ENCODE peak calls at places on chromosomes 13 and 19, in eight cellular contexts. F is tibial nerve, Q is ovary, G is A549, U is stomach, R is transverse colon, J is SK-N-SH, K is HepG2. L is an unnamed sample.

GRCh38 chr13:23469901-23470525 is 36.5 kb upstream of the SACS start:
- DNase-seq in F (no peak), Q (no peak), G (peak; percentile 6), U (no peak), R (no peak), J (no peak), K (no peak), L (no peak)

GRCh38 chr13:94860981-94861407 is 148.6 kb upstream of the SOX21 start:
- DNase-seq in F (peak; percentile 22), Q (no peak), G (no peak), U (no peak), R (no peak), J (no peak), K (no peak), L (no peak)

GRCh38 chr13:95243207-95243606 is 58.0 kb downstream of the ABCC4 start:
- DNase-seq in F (no peak), Q (no peak), G (no peak), U (no peak), R (no peak), J (no peak), K (no peak), L (no peak)

GRCh38 chr13:39296193-39296592 is 257.9 kb downstream of the NHLRC3 start:
- DNase-seq in F (no peak), Q (no peak), G (no peak), U (no peak), R (no peak), J (no peak), K (no peak), L (no peak)

GRCh38 chr13:112679932-112680677 is 9.7 kb upstream of the ATP11A start:
- DNase-seq in F (no peak), Q (no peak), G (no peak), U (peak; percentile 24), R (no peak), J (no peak), K (no peak), L (no peak)

GRCh38 chr19:35959040-35959967 is 23.1 kb downstream of the LRFN3 start:
- DNase-seq in F (no peak), Q (no peak), G (no peak), U (peak; percentile 60), R (peak; percentile 56), J (peak; percentile 63), K (no peak), L (no peak)

GRCh38 chr19:33403221-33403972 is 29.9 kb downstream of the CEBPG start:
- DNase-seq in F (no peak), Q (no peak), G (no peak), U (peak; percentile 59), R (peak; percentile 45), J (peak; percentile 29), K (peak; percentile 98), L (peak; percentile 56)

GRCh38 chr19:1856345-1856697 is 7.1 kb downstream of the KLF16 start:
- DNase-seq in F (no peak), Q (no peak), G (no peak), U (no peak), R (no peak), J (no peak), K (no peak), L (no peak)

GRCh38 chr13:25085125-25085742 is 10.7 kb upstream of the PABPC3 start:
- DNase-seq in F (peak; percentile 54), Q (no peak), G (peak; percentile 44), U (peak; percentile 29), R (peak; percentile 9), J (peak; percentile 51), K (peak; percentile 23), L (no peak)

GRCh38 chr19:35029737-35030256 is 473 bp upstream of the SCN1B start:
- DNase-seq in F (no peak), Q (no peak), G (peak; percentile 63), U (no peak), R (no peak), J (peak; percentile 63), K (no peak), L (no peak)

GRCh38 chr19:18423258-18424020 is 4.2 kb downstream of the SSBP4 start:
- DNase-seq in F (no peak), Q (no peak), G (no peak), U (no peak), R (no peak), J (no peak), K (no peak), L (no peak)

GRCh38 chr13:41034862-41035261 is 15.7 kb upstream of the ELF1 start:
- DNase-seq in F (no peak), Q (no peak), G (no peak), U (no peak), R (no peak), J (no peak), K (no peak), L (no peak)

GRCh38 chr13:110062777-110063442 is 244.0 kb downstream of the COL4A1 start:
- DNase-seq in F (no peak), Q (no peak), G (no peak), U (no peak), R (no peak), J (no peak), K (no peak), L (no peak)

GRCh38 chr19:38068851-38069250 is 155.2 kb downstream of the DPF1 start:
- DNase-seq in F (no peak), Q (no peak), G (no peak), U (no peak), R (no peak), J (no peak), K (no peak), L (no peak)

GRCh38 chr19:12034196-12034595 is 1.3 kb downstream of the ZNF433 start:
- DNase-seq in F (no peak), Q (no peak), G (no peak), U (no peak), R (no peak), J (no peak), K (no peak), L (no peak)

GRCh38 chr13:23695711-23696512 is 125.7 kb downstream of the TNFRSF19 start:
- DNase-seq in F (no peak), Q (no peak), G (no peak), U (no peak), R (no peak), J (no peak), K (no peak), L (no peak)

GRCh38 chr19:38993271-38993670 is 17.7 kb upstream of the FBXO17 start:
- DNase-seq in F (no peak), Q (no peak), G (peak; percentile 68), U (no peak), R (no peak), J (no peak), K (no peak), L (no peak)

GRCh38 chr19:22327321-22327720 is 41.1 kb downstream of the ZNF729 start:
- DNase-seq in F (no peak), Q (no peak), G (no peak), U (no peak), R (no peak), J (no peak), K (no peak), L (no peak)
- H3K4me3 ChIP-seq in F (no peak overlapping the region), Q (no peak overlapping the region), G (no peak overlapping the region), U (no peak overlapping the region), R (no peak overlapping the region), J (no peak overlapping the region), K (no peak overlapping the region), L (no peak overlapping the region)

DNA sequence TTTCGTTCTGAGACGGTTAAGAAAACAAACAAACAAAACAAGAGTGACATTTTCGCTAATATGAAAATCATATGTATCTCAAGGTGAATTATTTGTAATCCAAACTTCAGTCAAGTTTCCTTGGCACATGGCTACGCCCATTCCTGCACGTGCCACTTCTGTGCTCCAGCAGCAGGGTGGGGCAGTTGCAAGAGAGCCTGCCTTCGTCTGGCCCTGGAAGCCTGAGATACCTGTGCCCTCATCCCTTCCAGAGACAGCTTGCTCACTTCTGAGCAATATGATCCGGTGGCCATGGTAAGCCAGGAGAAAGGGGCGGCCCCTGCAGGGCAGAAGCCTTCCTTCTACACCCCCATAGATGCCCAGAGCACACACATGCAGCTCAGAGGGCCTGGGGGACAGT is 22.1 kb downstream of the DPP9 start:
- DNase-seq in F (no peak), Q (no peak), G (no peak), U (no peak), R (no peak), J (no peak), K (no peak), L (no peak)
- TF ChIP-seq EP300 in F (no peak), Q (no peak), G (no peak), U (no peak), R (no peak), J (no peak), K (no peak), L (no peak)

GRCh38 chr13:98143601-98144500 is 957 bp downstream of the FARP1 start:
- DNase-seq in F (no peak), Q (peak; percentile 23), G (no peak), U (no peak), R (peak; percentile 23), J (peak; percentile 75), K (no peak), L (no peak)

GRCh38 chr13:98141938-98142426 is 912 bp upstream of the FARP1 start:
- DNase-seq in F (no peak), Q (peak; percentile 24), G (no peak), U (peak; percentile 27), R (peak; percentile 38), J (peak; percentile 17), K (no peak), L (no peak)

GRCh38 chr13:98143157-98143553 is 261 bp downstream of the FARP1 start:
- DNase-seq in F (no peak), Q (no peak), G (no peak), U (no peak), R (no peak), J (peak; percentile 90), K (no peak), L (no peak)

GRCh38 chr13:98142427-98143156 is at the start of gene FARP1:
- DNase-seq in F (peak; percentile 41), Q (peak; percentile 74), G (peak; percentile 54), U (peak; percentile 88), R (peak; percentile 84), J (peak; percentile 95), K (peak; percentile 62), L (peak; percentile 74)

DNA sequence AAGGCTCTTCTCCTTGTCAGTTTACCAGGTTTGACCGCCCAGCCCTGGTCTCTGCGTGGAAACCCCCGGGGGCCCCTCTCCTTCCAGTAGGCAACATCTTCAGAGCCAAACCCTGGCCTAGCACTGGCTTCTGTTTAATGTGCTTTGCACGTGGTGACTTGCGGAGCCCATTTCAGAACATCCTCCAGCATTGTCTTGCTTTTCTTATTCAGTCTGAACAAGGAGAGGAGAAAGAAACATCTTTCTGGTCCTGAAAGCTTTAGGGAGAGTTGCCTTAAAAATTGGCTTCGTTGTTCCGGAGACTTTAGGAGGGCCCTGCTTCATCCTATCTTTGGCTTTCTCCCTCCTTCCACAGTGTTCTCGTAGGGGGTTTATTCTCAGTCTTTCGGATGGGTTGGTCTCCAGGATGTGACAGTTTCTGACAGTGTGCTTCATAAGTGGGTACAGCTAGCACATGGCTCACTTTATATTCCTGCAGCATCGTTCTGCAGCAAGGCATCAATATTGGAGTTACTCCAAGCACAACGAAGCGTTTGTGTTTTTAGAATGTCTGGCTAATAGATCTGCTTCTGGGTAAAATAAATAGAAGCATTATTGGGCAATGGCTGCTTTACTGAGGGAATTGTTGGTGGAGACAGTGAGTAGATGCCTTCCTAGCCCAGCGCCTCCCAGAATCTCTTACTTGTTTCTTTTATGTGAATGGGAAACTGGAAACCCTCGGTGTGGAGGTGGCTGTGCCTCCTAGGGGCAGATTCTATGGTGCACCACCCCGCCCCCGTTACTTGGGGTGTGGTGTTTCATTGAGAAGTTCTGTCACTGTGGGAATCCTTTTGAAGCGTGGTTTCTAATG is 1.8 kb downstream of the FARP1 start:
- DNase-seq in F (no peak), Q (no peak), G (peak; percentile 19), U (no peak), R (no peak), J (peak; percentile 34), K (peak; percentile 86), L (no peak)
- H3K4me3 ChIP-seq in F (peak overlapping the region; percentile 53), Q (peak overlapping the region; percentile 38), G (no peak overlapping the region), U (peak overlapping the region; percentile 79), R (peak overlapping the region; percentile 94), J (peak overlapping the region; percentile 81), K (peak overlapping the region; percentile 92), L (peak overlapping the region; percentile 95)

GRCh38 chr13:30844548-30845296 is 61.3 kb upstream of the MEDAG start:
- DNase-seq in F (no peak), Q (no peak), G (peak; percentile 19), U (no peak), R (no peak), J (no peak), K (no peak), L (no peak)
- TF ChIP-seq EP300 in F (no peak), Q (no peak), G (no peak), U (no peak), R (no peak), J (no peak), K (no peak), L (no peak)

L was measured in suprapubic skin.